ENCODE peak calls at places on chromosome 21, in four cellular contexts. Q, I, B and E are unnamed samples.

GRCh38 chr21:28916150-28916893 is 76.4 kb downstream of the LTN1 start:
- DNase-seq in Q (no peak), I (no peak), B (no peak), E (no peak)

GRCh38 chr21:34560609-34561008 is 48.6 kb upstream of the KCNE1 start:
- DNase-seq in Q (no peak), I (no peak), B (no peak), E (no peak)

GRCh38 chr21:46054447-46054846 is 43.5 kb upstream of the COL6A2 start:
- DNase-seq in Q (no peak), I (peak), B (peak), E (no peak)

GRCh38 chr21:36615274-36615964 is 83.5 kb upstream of the SIM2 start:
- DNase-seq in Q (no peak), I (no peak), B (peak), E (no peak)

GRCh38 chr21:32916522-32917099 is 109.1 kb upstream of the OLIG2 start:
- DNase-seq in Q (no peak), I (no peak), B (peak), E (no peak)

GRCh38 chr21:17446737-17447136 is 66.1 kb upstream of the CXADR start:
- DNase-seq in Q (no peak), I (no peak), B (no peak), E (no peak)

GRCh38 chr21:29654855-29655254 is 284.9 kb downstream of the GRIK1 start:
- DNase-seq in Q (no peak), I (no peak), B (no peak), E (no peak)

GRCh38 chr21:18986197-18986596 is 582.6 kb upstream of the TMPRSS15 start:
- DNase-seq in Q (no peak), I (no peak), B (no peak), E (no peak)

GRCh38 chr21:39006653-39007417 is 176.4 kb downstream of the PSMG1 start:
- DNase-seq in Q (peak), I (peak), B (no peak), E (no peak)

GRCh38 chr21:45420061-45420521 is 15.1 kb downstream of the COL18A1 start:
- DNase-seq in Q (no peak), I (peak), B (no peak), E (no peak)

GRCh38 chr21:31397515-31397926 is 53.5 kb upstream of the TIAM1 start:
- DNase-seq in Q (peak), I (no peak), B (no peak), E (no peak)

GRCh38 chr21:38261851-38262250 is 5.1 kb downstream of the KCNJ15 start:
- DNase-seq in Q (no peak), I (no peak), B (no peak), E (no peak)

GRCh38 chr21:45831991-45832740 is 149.4 kb upstream of the COL6A1 start:
- DNase-seq in Q (no peak), I (peak), B (peak), E (no peak)

GRCh38 chr21:42695324-42696025 is 42.1 kb downstream of the PDE9A start:
- DNase-seq in Q (no peak), I (no peak), B (peak), E (no peak)

GRCh38 chr21:18622383-18622782 is 218.8 kb upstream of the TMPRSS15 start:
- DNase-seq in Q (no peak), I (no peak), B (no peak), E (no peak)

GRCh38 chr21:42218836-42219605 is at the start of gene ABCG1:
- DNase-seq in Q (peak), I (peak), B (no peak), E (peak)

GRCh38 chr21:44785620-44786344 is 15.8 kb downstream of the UBE2G2 start:
- DNase-seq in Q (no peak), I (no peak), B (no peak), E (no peak)

GRCh38 chr21:32351428-32351827 is 41.4 kb downstream of the URB1 start:
- DNase-seq in Q (no peak), I (no peak), B (no peak), E (no peak)

GRCh38 chr21:39161064-39161463 is 22.2 kb downstream of the PSMG1 start:
- DNase-seq in Q (no peak), I (no peak), B (no peak), E (no peak)

GRCh38 chr21:34186119-34186719 is 112.8 kb downstream of the MRPS6 start:
- DNase-seq in Q (no peak), I (peak), B (no peak), E (no peak)

GRCh38 chr21:43312751-43313169 is 114.2 kb downstream of the SIK1 start:
- DNase-seq in Q (peak), I (no peak), B (no peak), E (no peak)

GRCh38 chr21:34509151-34509550 is 2.9 kb downstream of the KCNE1 start:
- DNase-seq in Q (no peak), I (no peak), B (peak), E (no peak)

GRCh38 chr21:46439906-46440305 is 18.8 kb upstream of the DIP2A start:
- DNase-seq in Q (no peak), I (peak), B (no peak), E (no peak)

GRCh38 chr21:44401386-44402160 is 48.2 kb downstream of the TRPM2 start:
- DNase-seq in Q (no peak), I (no peak), B (no peak), E (no peak)

GRCh38 chr21:38139380-38140168 is 117.2 kb upstream of the KCNJ15 start:
- DNase-seq in Q (no peak), I (no peak), B (peak), E (no peak)

GRCh38 chr21:34796518-34797201 is 127.9 kb downstream of the CLIC6 start:
- DNase-seq in Q (peak), I (no peak), B (no peak), E (no peak)